ENCODE peak calls at places on chromosomes 16 and 17, in five cellular contexts. One of them, this sample, is unnamed.

GRCh38 chr16:89020068-89020924 is 43.3 kb upstream of the CBFA2T3 start:
- DNase-seq in heart left ventricle: peak
- DNase-seq in Peyer's patch: no peak
- DNase-seq in osteoblast: peak
- DNase-seq in suprapubic skin: peak
- DNase-seq in this sample: no peak

GRCh38 chr16:85778873-85779272 is 20.5 kb downstream of the EMC8 start:
- DNase-seq in heart left ventricle: no peak
- DNase-seq in Peyer's patch: no peak
- DNase-seq in osteoblast: no peak
- DNase-seq in suprapubic skin: no peak
- DNase-seq in this sample: no peak

GRCh38 chr17:31834448-31834847 is 24.6 kb downstream of the COPRS start:
- DNase-seq in heart left ventricle: no peak
- DNase-seq in Peyer's patch: peak
- DNase-seq in osteoblast: no peak
- DNase-seq in suprapubic skin: no peak
- DNase-seq in this sample: no peak

GRCh38 chr16:75304521-75305363 is 53.3 kb upstream of the BCAR1 start:
- DNase-seq in heart left ventricle: no peak
- DNase-seq in Peyer's patch: peak
- DNase-seq in osteoblast: peak
- DNase-seq in suprapubic skin: peak
- DNase-seq in this sample: peak

GRCh38 chr17:31680126-31680525 is 178.9 kb downstream of the COPRS start:
- DNase-seq in heart left ventricle: no peak
- DNase-seq in Peyer's patch: no peak
- DNase-seq in osteoblast: no peak
- DNase-seq in suprapubic skin: no peak
- DNase-seq in this sample: no peak

GRCh38 chr16:23020084-23020483 is 129.2 kb downstream of the USP31 start:
- DNase-seq in heart left ventricle: no peak
- DNase-seq in Peyer's patch: no peak
- DNase-seq in osteoblast: peak
- DNase-seq in suprapubic skin: no peak
- DNase-seq in this sample: no peak

GRCh38 chr16:11104168-11105037 is 151.6 kb downstream of the SOCS1 start:
- DNase-seq in heart left ventricle: no peak
- DNase-seq in Peyer's patch: no peak
- DNase-seq in osteoblast: no peak
- DNase-seq in suprapubic skin: no peak
- DNase-seq in this sample: no peak

GRCh38 chr16:64983226-64983625 is 138.6 kb downstream of the CDH11 start:
- DNase-seq in heart left ventricle: no peak
- DNase-seq in Peyer's patch: no peak
- DNase-seq in osteoblast: no peak
- DNase-seq in suprapubic skin: no peak
- DNase-seq in this sample: no peak

GRCh38 chr16:2804728-2805127 is 6.5 kb downstream of the PRSS41 start:
- DNase-seq in heart left ventricle: no peak
- DNase-seq in Peyer's patch: no peak
- DNase-seq in osteoblast: peak
- DNase-seq in suprapubic skin: peak
- DNase-seq in this sample: no peak

GRCh38 chr17:78953356-78954350 is 26.1 kb downstream of the LGALS3BP start:
- DNase-seq in heart left ventricle: peak
- DNase-seq in Peyer's patch: no peak
- DNase-seq in osteoblast: peak
- DNase-seq in suprapubic skin: no peak
- DNase-seq in this sample: peak

DNA sequence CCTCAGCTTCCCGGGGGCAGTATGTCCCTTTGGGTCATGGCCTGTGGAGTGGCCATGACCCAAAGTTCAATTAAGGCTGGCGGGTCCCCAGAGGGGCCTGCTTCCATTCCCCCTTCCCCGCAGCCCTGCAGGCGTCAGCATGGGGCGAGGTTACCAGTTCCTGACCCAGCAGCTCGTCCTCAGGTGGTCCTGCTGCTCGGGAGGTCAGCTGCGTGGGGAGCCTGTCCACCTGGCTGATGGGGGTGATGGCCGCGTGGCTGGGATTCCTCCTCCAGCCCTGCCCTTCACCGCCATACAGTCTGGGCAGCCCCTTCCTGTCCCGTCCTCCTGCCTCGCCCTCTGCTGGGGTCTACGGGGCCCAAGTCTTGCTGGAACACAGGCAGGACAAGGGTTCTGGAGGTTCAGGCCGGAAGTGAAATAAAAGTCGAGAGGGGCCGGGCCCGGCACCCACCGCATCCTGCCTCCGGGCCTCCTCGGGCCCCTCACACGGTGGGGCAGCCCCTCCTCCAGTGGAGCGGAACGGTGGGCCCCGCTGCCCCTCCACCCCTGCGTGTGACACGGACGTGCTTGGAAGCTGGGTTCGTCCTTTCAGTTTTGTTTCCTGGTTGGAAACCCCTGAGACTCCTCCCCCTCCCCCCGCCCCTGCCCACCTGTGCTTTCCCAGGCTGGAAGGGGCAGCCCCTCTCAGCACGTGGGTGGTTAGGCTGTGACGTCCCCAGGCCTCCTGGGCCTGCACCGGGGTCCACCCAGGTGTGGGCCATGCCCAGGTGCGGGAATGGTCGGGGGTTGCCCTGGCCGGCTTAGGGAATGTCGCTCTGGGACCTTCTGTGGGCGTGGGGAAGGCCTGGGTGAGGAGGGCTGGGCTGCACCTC is 6.8 kb downstream of the UBALD2 start:
- DNase-seq in heart left ventricle: no peak
- DNase-seq in Peyer's patch: peak
- DNase-seq in osteoblast: peak
- DNase-seq in suprapubic skin: no peak
- DNase-seq in this sample: peak
- H3K4me3 ChIP-seq in heart left ventricle: peak
- H3K4me3 ChIP-seq in Peyer's patch: peak
- H3K4me3 ChIP-seq in osteoblast: no peak
- H3K4me3 ChIP-seq in suprapubic skin: peak
- H3K4me3 ChIP-seq in this sample: no peak

DNA sequence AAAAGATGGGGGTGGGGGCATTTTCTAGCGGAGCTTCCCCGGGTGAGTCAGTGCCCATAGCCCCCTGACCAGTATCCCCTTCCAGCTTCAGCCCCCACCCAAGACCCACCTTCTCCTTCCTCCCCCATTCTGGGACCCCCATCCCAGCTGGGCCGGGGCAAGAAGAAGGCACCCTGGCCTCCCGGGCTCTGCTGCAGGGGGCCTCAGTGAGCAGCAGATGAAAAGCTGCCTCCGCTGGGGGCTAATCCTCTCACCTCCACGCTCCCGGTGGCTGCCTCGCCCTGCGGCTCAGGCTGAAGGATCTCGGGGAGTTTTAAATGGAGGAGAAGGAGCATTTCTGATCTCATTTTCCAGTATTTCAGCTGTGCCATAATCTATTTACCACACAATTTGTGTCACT is 313.5 kb upstream of the TNRC6C start:
- DNase-seq in heart left ventricle: no peak
- DNase-seq in Peyer's patch: peak
- DNase-seq in osteoblast: no peak
- DNase-seq in suprapubic skin: peak
- DNase-seq in this sample: no peak
- TF ChIP-seq CTCF in heart left ventricle: peak
- TF ChIP-seq CTCF in Peyer's patch: no peak
- TF ChIP-seq CTCF in osteoblast: no peak
- TF ChIP-seq CTCF in suprapubic skin: no peak
- TF ChIP-seq CTCF in this sample: no peak

GRCh38 chr17:73546770-73547345 is 97.4 kb downstream of the SDK2 start:
- DNase-seq in heart left ventricle: no peak
- DNase-seq in Peyer's patch: peak
- DNase-seq in osteoblast: peak
- DNase-seq in suprapubic skin: no peak
- DNase-seq in this sample: peak

GRCh38 chr17:73549841-73550430 is 94.3 kb downstream of the SDK2 start:
- DNase-seq in heart left ventricle: no peak
- DNase-seq in Peyer's patch: no peak
- DNase-seq in osteoblast: no peak
- DNase-seq in suprapubic skin: no peak
- DNase-seq in this sample: no peak

GRCh38 chr17:73546121-73546520 is 98.1 kb downstream of the SDK2 start:
- DNase-seq in heart left ventricle: peak
- DNase-seq in Peyer's patch: no peak
- DNase-seq in osteoblast: no peak
- DNase-seq in suprapubic skin: no peak
- DNase-seq in this sample: no peak

GRCh38 chr17:73548620-73549311 is 95.5 kb downstream of the SDK2 start:
- DNase-seq in heart left ventricle: peak
- DNase-seq in Peyer's patch: no peak
- DNase-seq in osteoblast: peak
- DNase-seq in suprapubic skin: no peak
- DNase-seq in this sample: no peak

GRCh38 chr17:73547790-73548189 is 96.5 kb downstream of the SDK2 start:
- DNase-seq in heart left ventricle: no peak
- DNase-seq in Peyer's patch: no peak
- DNase-seq in osteoblast: no peak
- DNase-seq in suprapubic skin: no peak
- DNase-seq in this sample: no peak
- H3K4me3 ChIP-seq in heart left ventricle: no peak
- H3K4me3 ChIP-seq in Peyer's patch: no peak
- H3K4me3 ChIP-seq in osteoblast: no peak
- H3K4me3 ChIP-seq in suprapubic skin: no peak
- H3K4me3 ChIP-seq in this sample: no peak

GRCh38 chr16:81314603-81315270 is at the start of gene GAN:
- DNase-seq in heart left ventricle: peak
- DNase-seq in Peyer's patch: peak
- DNase-seq in osteoblast: peak
- DNase-seq in suprapubic skin: peak
- DNase-seq in this sample: peak

GRCh38 chr16:81316176-81316496 is 1.4 kb downstream of the GAN start:
- DNase-seq in heart left ventricle: no peak
- DNase-seq in Peyer's patch: no peak
- DNase-seq in osteoblast: peak
- DNase-seq in suprapubic skin: no peak
- DNase-seq in this sample: no peak

GRCh38 chr16:81313731-81314602 is 795 bp upstream of the GAN start:
- DNase-seq in heart left ventricle: no peak
- DNase-seq in Peyer's patch: no peak
- DNase-seq in osteoblast: no peak
- DNase-seq in suprapubic skin: no peak
- DNase-seq in this sample: peak

GRCh38 chr16:81318711-81319110 is 3.9 kb downstream of the GAN start:
- DNase-seq in heart left ventricle: no peak
- DNase-seq in Peyer's patch: no peak
- DNase-seq in osteoblast: no peak
- DNase-seq in suprapubic skin: no peak
- DNase-seq in this sample: no peak

DNA sequence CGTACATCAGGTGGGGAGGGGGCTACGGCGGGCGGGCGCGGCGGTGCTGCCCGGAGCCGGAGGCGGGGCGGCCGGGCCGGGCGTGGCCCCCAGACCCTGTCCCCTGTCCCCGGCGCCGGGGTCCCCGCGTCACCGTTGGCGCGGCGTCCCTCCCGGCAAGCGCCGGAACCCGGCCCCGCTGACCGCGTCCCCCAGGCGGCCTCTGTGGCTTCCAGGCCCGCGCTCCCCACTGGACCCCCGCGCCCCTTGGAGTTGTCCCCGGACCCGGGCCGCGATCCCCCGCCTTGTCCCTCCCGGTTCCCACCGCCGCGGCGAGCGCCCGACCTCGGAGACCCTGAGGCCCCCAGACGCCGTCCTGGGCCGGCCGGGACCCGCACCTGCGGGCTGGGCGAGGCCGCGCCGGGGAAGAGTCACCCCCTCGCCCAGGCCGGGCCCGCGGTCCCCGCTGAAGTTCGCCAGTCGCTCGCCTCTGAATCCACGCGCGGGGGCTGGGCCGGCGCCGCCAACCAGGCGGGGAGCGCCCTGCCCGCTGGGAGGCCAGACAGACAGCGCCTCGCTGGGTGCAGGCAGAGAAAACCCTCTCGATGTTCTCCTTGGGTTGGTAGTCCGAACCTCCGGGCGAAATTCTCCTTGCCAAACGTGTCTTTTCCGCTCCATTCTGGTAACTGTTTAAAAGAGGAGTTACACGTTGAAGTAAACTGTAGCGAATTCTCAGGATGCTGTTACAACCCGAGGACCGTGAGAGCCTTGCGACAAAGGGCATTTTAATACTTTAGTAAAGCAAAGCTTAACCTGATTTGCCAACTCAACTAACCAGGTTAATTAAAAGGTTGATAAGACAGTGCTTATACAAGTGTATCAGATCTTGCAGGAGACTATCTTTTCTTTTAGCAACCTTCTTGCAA is 761 bp downstream of the GAN start:
- DNase-seq in heart left ventricle: peak
- DNase-seq in Peyer's patch: peak
- DNase-seq in osteoblast: peak
- DNase-seq in suprapubic skin: peak
- DNase-seq in this sample: peak
- TF ChIP-seq CTCF in heart left ventricle: no peak
- TF ChIP-seq CTCF in Peyer's patch: peak
- TF ChIP-seq CTCF in osteoblast: no peak
- TF ChIP-seq CTCF in suprapubic skin: no peak
- TF ChIP-seq CTCF in this sample: no peak

DNA sequence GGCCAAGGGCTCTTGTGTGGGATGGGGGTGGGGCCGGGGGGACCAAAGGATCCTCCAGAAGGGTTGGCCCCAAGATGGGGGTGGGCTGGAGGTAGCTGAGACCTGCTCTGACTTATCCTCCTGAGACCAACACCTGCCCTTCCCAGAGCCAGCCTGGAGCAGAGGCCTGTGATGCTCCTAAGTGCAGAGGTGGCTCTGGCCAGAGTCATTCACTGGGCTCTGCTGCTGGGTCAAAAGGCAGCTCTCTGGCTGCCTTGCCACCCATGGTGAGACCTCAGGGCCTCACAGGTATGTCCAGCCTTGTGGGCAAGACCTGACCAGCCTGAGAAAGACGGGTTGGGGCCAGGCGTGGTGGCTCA is 402 bp downstream of the SERPINF2 start:
- DNase-seq in heart left ventricle: no peak
- DNase-seq in Peyer's patch: no peak
- DNase-seq in osteoblast: peak
- DNase-seq in suprapubic skin: no peak
- DNase-seq in this sample: no peak
- H3K4me3 ChIP-seq in heart left ventricle: no peak
- H3K4me3 ChIP-seq in Peyer's patch: peak
- H3K4me3 ChIP-seq in osteoblast: no peak
- H3K4me3 ChIP-seq in suprapubic skin: no peak
- H3K4me3 ChIP-seq in this sample: no peak